ENCODE peak calls at places on chromosomes 2 and 18, in five cellular contexts. M, P, C, Z and E are unnamed samples.

GRCh38 chr2:210038078-210038477 is 35.6 kb downstream of the RPE start:
- DNase-seq in P (no peak), Z (no peak), C (no peak), M (no peak), E (no peak)

GRCh38 chr2:73939419-73939818 is 12.7 kb downstream of the DGUOK start:
- DNase-seq in Z (peak; percentile 59), M (no peak), C (no peak), P (no peak), E (no peak)

GRCh38 chr18:26457195-26457594 is 91.2 kb downstream of the KCTD1 start:
- DNase-seq in P (no peak), Z (no peak), M (no peak), C (no peak), E (no peak)

GRCh38 chr2:26724004-26724750 is 31.7 kb downstream of the KCNK3 start:
- DNase-seq in P (no peak), Z (no peak), M (no peak), C (peak; percentile 55), E (no peak)

GRCh38 chr2:176997074-176997791 is 215.4 kb upstream of the HNRNPA3 start:
- DNase-seq in C (peak; percentile 97), P (no peak), M (no peak), Z (peak; percentile 43), E (no peak)

GRCh38 chr18:35910327-35910726 is 62.2 kb upstream of the RMP24 start:
- DNase-seq in M (no peak), Z (no peak), C (no peak), P (no peak), E (no peak)

GRCh38 chr18:79855147-79855910 is 57.6 kb downstream of the KCNG2 start:
- DNase-seq in C (no peak), M (no peak), Z (peak; percentile 3), P (no peak), E (no peak)

GRCh38 chr2:143110759-143111428 is 18.3 kb upstream of the ARHGAP15 start:
- DNase-seq in M (peak; percentile 56), C (peak; percentile 24), P (peak; percentile 64), Z (peak; percentile 79), E (peak; percentile 46)

GRCh38 chr18:62526098-62527025 is 3.5 kb downstream of the ZCCHC2 start:
- DNase-seq in Z (peak; percentile 86), P (peak; percentile 79), C (peak; percentile 56), M (peak; percentile 62), E (peak; percentile 69)